ENCODE peak calls at places on chromosomes 2 and 18, in nine cellular contexts. P, F, E, D, B, R, H, G and M are unnamed samples.

GRCh38 chr2:176096986-176097819 is 2.4 kb upstream of the HOXD12 start:
- DNase-seq in P (no peak), F (no peak), E (no peak), D (peak; percentile 27), B (peak; percentile 77), R (peak; percentile 71), H (no peak), G (peak; percentile 62), M (peak; percentile 34)

GRCh38 chr2:47654790-47655562 is 128.0 kb upstream of the MSH6 start:
- DNase-seq in P (no peak), F (no peak), E (no peak), D (no peak), B (no peak), R (peak; percentile 53), H (no peak), G (no peak), M (no peak)

GRCh38 chr2:72988041-72988440 is 70.7 kb downstream of the EMX1 start:
- DNase-seq in P (no peak), F (no peak), E (no peak), D (no peak), B (no peak), R (no peak), H (no peak), G (no peak), M (no peak)

GRCh38 chr2:201233192-201234166 is 26.9 kb upstream of the CASP8 start:
- DNase-seq in P (no peak), F (peak; percentile 59), E (peak; percentile 52), D (no peak), B (no peak), R (peak; percentile 56), H (peak; percentile 77), G (peak; percentile 90), M (no peak)

GRCh38 chr2:98743835-98744234 is 12.9 kb upstream of the MGAT4A start:
- DNase-seq in P (no peak), F (no peak), E (no peak), D (no peak), B (no peak), R (no peak), H (no peak), G (no peak), M (no peak)

GRCh38 chr2:60336442-60337141 is 216.9 kb downstream of the BCL11A start:
- DNase-seq in P (no peak), F (no peak), E (no peak), D (no peak), B (no peak), R (no peak), H (no peak), G (no peak), M (no peak)

GRCh38 chr2:135299165-135299564 is 231.9 kb downstream of the ZRANB3 start:
- DNase-seq in P (no peak), F (no peak), E (no peak), D (no peak), B (no peak), R (no peak), H (no peak), G (no peak), M (no peak)

GRCh38 chr2:4576075-4576474 is 872.7 kb downstream of the DCDC2C start:
- DNase-seq in P (no peak), F (no peak), E (no peak), D (no peak), B (no peak), R (no peak), H (no peak), G (no peak), M (no peak)

GRCh38 chr18:22542400-22542835 is 124.7 kb upstream of the CTAGE1 start:
- DNase-seq in P (no peak), F (no peak), E (no peak), D (no peak), B (no peak), R (no peak), H (no peak), G (no peak), M (no peak)

GRCh38 chr18:55479656-55480420 is 108.2 kb downstream of the TCF4 start:
- DNase-seq in P (no peak), F (no peak), E (no peak), D (no peak), B (no peak), R (no peak), H (no peak), G (no peak), M (no peak)